ENCODE peak calls at places on chromosomes 6 and 20, in eight cellular contexts. One of them, this sample, is unnamed.
A peak's percentile ranks its signal among the peaks of the same experiment; 100 is the strongest.

GRCh38 chr20:24996449-24997195 is 4.1 kb upstream of the APMAP start:
- DNase-seq in colonic mucosa: peak; percentile 11
- DNase-seq in gastrocnemius medialis: no peak
- DNase-seq in BJ: no peak
- DNase-seq in neural progenitor cell: no peak
- DNase-seq in RWPE1: no peak
- DNase-seq in HFFc6: no peak
- DNase-seq in AG04450: no peak
- DNase-seq in this sample: no peak

GRCh38 chr20:956330-956951 is 40.3 kb upstream of the ANGPT4 start:
- DNase-seq in colonic mucosa: peak; percentile 68
- DNase-seq in gastrocnemius medialis: peak; percentile 21
- DNase-seq in BJ: no peak
- DNase-seq in neural progenitor cell: peak; percentile 91
- DNase-seq in RWPE1: peak; percentile 84
- DNase-seq in HFFc6: peak; percentile 25
- DNase-seq in AG04450: peak; percentile 15
- DNase-seq in this sample: peak; percentile 71

GRCh38 chr6:138410048-138410735 is 6.2 kb downstream of the HEBP2 start:
- DNase-seq in colonic mucosa: no peak
- DNase-seq in gastrocnemius medialis: no peak
- DNase-seq in BJ: no peak
- DNase-seq in neural progenitor cell: no peak
- DNase-seq in RWPE1: no peak
- DNase-seq in HFFc6: peak; percentile 39
- DNase-seq in AG04450: peak; percentile 32
- DNase-seq in this sample: no peak

GRCh38 chr6:160249687-160250086 is 8.9 kb downstream of the SLC22A2 start:
- DNase-seq in colonic mucosa: peak; percentile 60
- DNase-seq in gastrocnemius medialis: no peak
- DNase-seq in BJ: no peak
- DNase-seq in neural progenitor cell: no peak
- DNase-seq in RWPE1: no peak
- DNase-seq in HFFc6: no peak
- DNase-seq in AG04450: no peak
- DNase-seq in this sample: no peak

GRCh38 chr6:140043762-140044378 is 669.4 kb upstream of the CITED2 start:
- DNase-seq in colonic mucosa: no peak
- DNase-seq in gastrocnemius medialis: no peak
- DNase-seq in BJ: no peak
- DNase-seq in neural progenitor cell: no peak
- DNase-seq in RWPE1: peak; percentile 88
- DNase-seq in HFFc6: peak; percentile 72
- DNase-seq in AG04450: no peak
- DNase-seq in this sample: no peak

GRCh38 chr6:27495386-27496135 is 22.7 kb upstream of the ZNF184 start:
- DNase-seq in colonic mucosa: peak; percentile 56
- DNase-seq in gastrocnemius medialis: no peak
- DNase-seq in BJ: no peak
- DNase-seq in neural progenitor cell: peak; percentile 81
- DNase-seq in RWPE1: no peak
- DNase-seq in HFFc6: peak; percentile 97
- DNase-seq in AG04450: no peak
- DNase-seq in this sample: no peak

GRCh38 chr6:115830895-115831294 is 229.8 kb downstream of the FRK start:
- DNase-seq in colonic mucosa: no peak
- DNase-seq in gastrocnemius medialis: no peak
- DNase-seq in BJ: no peak
- DNase-seq in neural progenitor cell: no peak
- DNase-seq in RWPE1: no peak
- DNase-seq in HFFc6: no peak
- DNase-seq in AG04450: no peak
- DNase-seq in this sample: no peak

GRCh38 chr6:152401978-152402377 is 235.2 kb downstream of the SYNE1 start:
- DNase-seq in colonic mucosa: no peak
- DNase-seq in gastrocnemius medialis: no peak
- DNase-seq in BJ: no peak
- DNase-seq in neural progenitor cell: no peak
- DNase-seq in RWPE1: peak; percentile 90
- DNase-seq in HFFc6: peak; percentile 75
- DNase-seq in AG04450: no peak
- DNase-seq in this sample: no peak

GRCh38 chr20:63345328-63346100 is 15.6 kb downstream of the CHRNA4 start:
- DNase-seq in colonic mucosa: no peak
- DNase-seq in gastrocnemius medialis: no peak
- DNase-seq in BJ: no peak
- DNase-seq in neural progenitor cell: no peak
- DNase-seq in RWPE1: no peak
- DNase-seq in HFFc6: no peak
- DNase-seq in AG04450: no peak
- DNase-seq in this sample: no peak

GRCh38 chr6:25175656-25176055 is 103.5 kb upstream of the CARMIL1 start:
- DNase-seq in colonic mucosa: no peak
- DNase-seq in gastrocnemius medialis: no peak
- DNase-seq in BJ: no peak
- DNase-seq in neural progenitor cell: no peak
- DNase-seq in RWPE1: no peak
- DNase-seq in HFFc6: no peak
- DNase-seq in AG04450: no peak
- DNase-seq in this sample: no peak

GRCh38 chr20:62063601-62063980 is 2.1 kb downstream of the TAF4 start:
- DNase-seq in colonic mucosa: no peak
- DNase-seq in gastrocnemius medialis: no peak
- DNase-seq in BJ: no peak
- DNase-seq in neural progenitor cell: peak; percentile 72
- DNase-seq in RWPE1: no peak
- DNase-seq in HFFc6: no peak
- DNase-seq in AG04450: no peak
- DNase-seq in this sample: no peak

GRCh38 chr6:125300992-125301434 is 754 bp downstream of the HDDC2 start:
- DNase-seq in colonic mucosa: no peak
- DNase-seq in gastrocnemius medialis: no peak
- DNase-seq in BJ: no peak
- DNase-seq in neural progenitor cell: no peak
- DNase-seq in RWPE1: peak; percentile 16
- DNase-seq in HFFc6: peak; percentile 33
- DNase-seq in AG04450: no peak
- DNase-seq in this sample: no peak

GRCh38 chr6:128379577-128379976 is 140.8 kb downstream of the PTPRK start:
- DNase-seq in colonic mucosa: no peak
- DNase-seq in gastrocnemius medialis: no peak
- DNase-seq in BJ: no peak
- DNase-seq in neural progenitor cell: no peak
- DNase-seq in RWPE1: no peak
- DNase-seq in HFFc6: no peak
- DNase-seq in AG04450: no peak
- DNase-seq in this sample: no peak

GRCh38 chr6:127737009-127737486 is 160.1 kb downstream of the C6orf58 start:
- DNase-seq in colonic mucosa: peak; percentile 36
- DNase-seq in gastrocnemius medialis: peak; percentile 2
- DNase-seq in BJ: peak; percentile 25
- DNase-seq in neural progenitor cell: peak; percentile 70
- DNase-seq in RWPE1: peak; percentile 57
- DNase-seq in HFFc6: peak; percentile 79
- DNase-seq in AG04450: peak; percentile 45
- DNase-seq in this sample: no peak

GRCh38 chr6:15769471-15770088 is 106.8 kb upstream of the DTNBP1 start:
- DNase-seq in colonic mucosa: no peak
- DNase-seq in gastrocnemius medialis: no peak
- DNase-seq in BJ: no peak
- DNase-seq in neural progenitor cell: no peak
- DNase-seq in RWPE1: no peak
- DNase-seq in HFFc6: no peak
- DNase-seq in AG04450: no peak
- DNase-seq in this sample: no peak

GRCh38 chr6:29631209-29631810 is 1.7 kb downstream of the GABBR1 start:
- DNase-seq in colonic mucosa: no peak
- DNase-seq in gastrocnemius medialis: no peak
- DNase-seq in BJ: no peak
- DNase-seq in neural progenitor cell: peak; percentile 47
- DNase-seq in RWPE1: no peak
- DNase-seq in HFFc6: no peak
- DNase-seq in AG04450: no peak
- DNase-seq in this sample: no peak

GRCh38 chr20:23435675-23436539 is 3.6 kb upstream of the CSTL1 start:
- DNase-seq in colonic mucosa: peak; percentile 49
- DNase-seq in gastrocnemius medialis: peak; percentile 40
- DNase-seq in BJ: no peak
- DNase-seq in neural progenitor cell: no peak
- DNase-seq in RWPE1: no peak
- DNase-seq in HFFc6: no peak
- DNase-seq in AG04450: no peak
- DNase-seq in this sample: no peak

GRCh38 chr6:94270040-94270689 is 850.8 kb upstream of the EPHA7 start:
- DNase-seq in colonic mucosa: no peak
- DNase-seq in gastrocnemius medialis: no peak
- DNase-seq in BJ: no peak
- DNase-seq in neural progenitor cell: peak; percentile 49
- DNase-seq in RWPE1: no peak
- DNase-seq in HFFc6: no peak
- DNase-seq in AG04450: no peak
- DNase-seq in this sample: no peak

GRCh38 chr6:36703982-36704381 is 6.4 kb downstream of the RAB44 start:
- DNase-seq in colonic mucosa: no peak
- DNase-seq in gastrocnemius medialis: no peak
- DNase-seq in BJ: no peak
- DNase-seq in neural progenitor cell: no peak
- DNase-seq in RWPE1: no peak
- DNase-seq in HFFc6: no peak
- DNase-seq in AG04450: no peak
- DNase-seq in this sample: no peak

GRCh38 chr6:44653761-44654218 is 266.3 kb downstream of the CDC5L start:
- DNase-seq in colonic mucosa: no peak
- DNase-seq in gastrocnemius medialis: no peak
- DNase-seq in BJ: no peak
- DNase-seq in neural progenitor cell: no peak
- DNase-seq in RWPE1: no peak
- DNase-seq in HFFc6: peak; percentile 26
- DNase-seq in AG04450: no peak
- DNase-seq in this sample: no peak

GRCh38 chr6:108105584-108105983 is 31.0 kb upstream of the OSTM1 start:
- DNase-seq in colonic mucosa: no peak
- DNase-seq in gastrocnemius medialis: no peak
- DNase-seq in BJ: no peak
- DNase-seq in neural progenitor cell: no peak
- DNase-seq in RWPE1: no peak
- DNase-seq in HFFc6: no peak
- DNase-seq in AG04450: no peak
- DNase-seq in this sample: no peak

GRCh38 chr6:11847515-11848244 is 69.1 kb upstream of the ADTRP start:
- DNase-seq in colonic mucosa: no peak
- DNase-seq in gastrocnemius medialis: no peak
- DNase-seq in BJ: no peak
- DNase-seq in neural progenitor cell: no peak
- DNase-seq in RWPE1: no peak
- DNase-seq in HFFc6: no peak
- DNase-seq in AG04450: no peak
- DNase-seq in this sample: no peak

GRCh38 chr6:128316258-128316952 is 204.0 kb downstream of the PTPRK start:
- DNase-seq in colonic mucosa: no peak
- DNase-seq in gastrocnemius medialis: no peak
- DNase-seq in BJ: no peak
- DNase-seq in neural progenitor cell: no peak
- DNase-seq in RWPE1: no peak
- DNase-seq in HFFc6: no peak
- DNase-seq in AG04450: no peak
- DNase-seq in this sample: no peak

GRCh38 chr20:40966103-40966502 is 62.5 kb upstream of the TOP1 start:
- DNase-seq in colonic mucosa: no peak
- DNase-seq in gastrocnemius medialis: no peak
- DNase-seq in BJ: no peak
- DNase-seq in neural progenitor cell: peak; percentile 53
- DNase-seq in RWPE1: no peak
- DNase-seq in HFFc6: no peak
- DNase-seq in AG04450: no peak
- DNase-seq in this sample: no peak
- TF ChIP-seq CTCF in colonic mucosa: no peak
- TF ChIP-seq CTCF in gastrocnemius medialis: no peak
- TF ChIP-seq CTCF in BJ: peak; percentile 39
- TF ChIP-seq CTCF in neural progenitor cell: peak; percentile 47
- TF ChIP-seq CTCF in RWPE1: peak; percentile 20
- TF ChIP-seq CTCF in HFFc6: peak; percentile 74
- TF ChIP-seq CTCF in AG04450: peak; percentile 49
- TF ChIP-seq CTCF in this sample: no peak

GRCh38 chr6:63923139-63923739 is 287.6 kb downstream of the PHF3 start:
- DNase-seq in colonic mucosa: no peak
- DNase-seq in gastrocnemius medialis: no peak
- DNase-seq in BJ: no peak
- DNase-seq in neural progenitor cell: peak; percentile 55
- DNase-seq in RWPE1: peak; percentile 28
- DNase-seq in HFFc6: peak; percentile 32
- DNase-seq in AG04450: peak; percentile 11
- DNase-seq in this sample: no peak
- TF ChIP-seq CTCF in colonic mucosa: peak; percentile 65
- TF ChIP-seq CTCF in gastrocnemius medialis: peak; percentile 11
- TF ChIP-seq CTCF in BJ: peak; percentile 55
- TF ChIP-seq CTCF in neural progenitor cell: peak; percentile 82
- TF ChIP-seq CTCF in RWPE1: peak; percentile 73
- TF ChIP-seq CTCF in HFFc6: peak; percentile 83
- TF ChIP-seq CTCF in AG04450: peak; percentile 67
- TF ChIP-seq CTCF in this sample: peak; percentile 45

DNA sequence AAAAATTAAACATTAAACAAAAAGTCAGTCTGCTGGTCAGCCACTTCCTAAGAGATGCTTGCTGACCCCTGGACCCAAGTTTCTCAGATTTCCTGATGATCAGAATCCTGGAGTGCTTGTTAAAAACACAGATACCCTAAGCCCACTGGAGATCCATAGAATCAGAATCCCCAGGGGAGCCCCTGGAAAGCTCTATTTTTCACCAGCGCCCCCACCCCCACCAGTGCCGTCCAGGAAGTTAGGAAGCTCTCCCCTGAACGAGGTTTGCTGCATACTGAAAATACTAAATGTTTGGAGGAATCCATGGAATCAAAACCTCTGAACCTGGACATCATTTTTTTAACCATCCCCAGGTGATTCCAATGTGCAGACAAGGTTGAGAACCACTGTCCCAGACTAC is 69.2 kb downstream of the BFSP1 start:
- DNase-seq in colonic mucosa: no peak
- DNase-seq in gastrocnemius medialis: no peak
- DNase-seq in BJ: no peak
- DNase-seq in neural progenitor cell: no peak
- DNase-seq in RWPE1: no peak
- DNase-seq in HFFc6: no peak
- DNase-seq in AG04450: no peak
- DNase-seq in this sample: no peak
- TF ChIP-seq CTCF in colonic mucosa: no peak
- TF ChIP-seq CTCF in gastrocnemius medialis: no peak
- TF ChIP-seq CTCF in BJ: no peak
- TF ChIP-seq CTCF in neural progenitor cell: no peak
- TF ChIP-seq CTCF in RWPE1: no peak
- TF ChIP-seq CTCF in HFFc6: no peak
- TF ChIP-seq CTCF in AG04450: no peak
- TF ChIP-seq CTCF in this sample: no peak

DNA sequence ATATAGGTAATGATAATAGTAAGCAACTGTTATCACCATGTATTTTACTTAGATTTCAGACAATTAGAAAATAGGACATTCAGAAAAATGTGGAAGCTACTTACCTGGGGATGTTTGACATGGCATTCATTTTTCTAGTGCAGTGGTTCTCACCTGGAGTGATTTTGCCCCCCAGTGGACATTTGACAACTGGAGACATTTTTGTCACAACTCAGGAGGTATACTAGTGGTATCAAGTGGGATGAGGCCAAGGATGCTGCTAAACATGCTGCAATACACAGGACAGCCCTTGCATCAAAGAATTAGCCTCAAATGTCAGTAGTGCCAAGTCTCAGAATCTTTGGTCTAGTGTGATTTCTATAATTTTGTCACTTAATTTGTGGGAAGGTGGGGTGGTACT is 36.1 kb downstream of the NUS1 start:
- DNase-seq in colonic mucosa: no peak
- DNase-seq in gastrocnemius medialis: no peak
- DNase-seq in BJ: no peak
- DNase-seq in neural progenitor cell: no peak
- DNase-seq in RWPE1: no peak
- DNase-seq in HFFc6: no peak
- DNase-seq in AG04450: no peak
- DNase-seq in this sample: no peak
- TF ChIP-seq CTCF in colonic mucosa: no peak
- TF ChIP-seq CTCF in gastrocnemius medialis: no peak
- TF ChIP-seq CTCF in BJ: no peak
- TF ChIP-seq CTCF in neural progenitor cell: no peak
- TF ChIP-seq CTCF in RWPE1: no peak
- TF ChIP-seq CTCF in HFFc6: peak; percentile 44
- TF ChIP-seq CTCF in AG04450: no peak
- TF ChIP-seq CTCF in this sample: no peak